ENCODE peak calls at places on chromosomes 4 and X, in eight cellular contexts. W is breast epithelium, V is HL-60, H is sigmoid colon, A is HCT116, Y is SK-N-SH, S is stomach, T is GM23338. X is an unnamed sample.

GRCh38 chr4:140296871-140297570 is 76.4 kb upstream of the SCOC start:
- DNase-seq in W (no peak), V (no peak), H (no peak), A (peak), Y (no peak), S (no peak), T (no peak), X (no peak)

GRCh38 chr4:123564758-123565346 is 168.3 kb downstream of the SPRY1 start:
- DNase-seq in W (no peak), V (peak), H (no peak), A (peak), Y (peak), S (peak), T (peak), X (peak)

GRCh38 chrX:27555514-27555913 is 34.6 kb upstream of the DCAF8L2 start:
- DNase-seq in W (no peak), V (no peak), H (no peak), A (no peak), Y (peak), S (no peak), T (peak), X (no peak)

GRCh38 chrX:32116047-32116446 is 1044.2 kb upstream of the FTHL17 start:
- DNase-seq in W (no peak), V (no peak), H (no peak), A (no peak), Y (no peak), S (no peak), T (peak), X (no peak)

GRCh38 chrX:38347136-38347535 is 5.3 kb upstream of the OTC start:
- DNase-seq in W (no peak), V (peak), H (no peak), A (no peak), Y (no peak), S (no peak), T (peak), X (no peak)

GRCh38 chr4:7651461-7651921 is 216.8 kb upstream of the PSAPL1 start:
- DNase-seq in W (no peak), V (no peak), H (peak), A (no peak), Y (peak), S (no peak), T (peak), X (no peak)

GRCh38 chr4:83043801-83044407 is 8.9 kb downstream of the COPS4 start:
- DNase-seq in W (no peak), V (no peak), H (no peak), A (no peak), Y (no peak), S (no peak), T (no peak), X (no peak)

GRCh38 chrX:134676440-134676839 is 18.2 kb upstream of the PLAC1 start:
- DNase-seq in W (no peak), V (no peak), H (no peak), A (no peak), Y (no peak), S (no peak), T (no peak), X (no peak)

GRCh38 chrX:31524182-31524581 is 452.3 kb upstream of the FTHL17 start:
- DNase-seq in W (no peak), V (no peak), H (no peak), A (no peak), Y (peak), S (no peak), T (no peak), X (no peak)

GRCh38 chr4:156870166-156870565 is 101.4 kb downstream of the PDGFC start:
- DNase-seq in W (no peak), V (no peak), H (no peak), A (no peak), Y (no peak), S (no peak), T (no peak), X (no peak)

GRCh38 chr4:95572304-95572991 is 23.7 kb upstream of the UNC5C start:
- DNase-seq in W (peak), V (no peak), H (peak), A (no peak), Y (no peak), S (peak), T (peak), X (peak)

GRCh38 chr4:56181140-56181950 is 205.9 kb downstream of the AASDH start:
- DNase-seq in W (no peak), V (peak), H (no peak), A (peak), Y (no peak), S (no peak), T (no peak), X (no peak)

GRCh38 chr4:18404642-18405041 is 383.1 kb upstream of the LCORL start:
- DNase-seq in W (no peak), V (no peak), H (no peak), A (no peak), Y (no peak), S (no peak), T (no peak), X (no peak)

GRCh38 chr4:48991357-48991756 is 5.3 kb downstream of the CWH43 start:
- DNase-seq in W (no peak), V (no peak), H (no peak), A (no peak), Y (no peak), S (no peak), T (no peak), X (no peak)

GRCh38 chrX:319579-320125 is 1.1 kb upstream of the GTPBP6 start:
- DNase-seq in W (peak), V (no peak), H (no peak), A (no peak), Y (no peak), S (no peak), T (no peak), X (peak)

GRCh38 chrX:43386872-43387271 is 269.2 kb upstream of the MAOA start:
- DNase-seq in W (no peak), V (no peak), H (no peak), A (no peak), Y (no peak), S (no peak), T (no peak), X (no peak)

GRCh38 chr4:105092356-105092755 is 54.3 kb upstream of the TET2 start:
- DNase-seq in W (no peak), V (no peak), H (no peak), A (no peak), Y (no peak), S (no peak), T (no peak), X (no peak)

GRCh38 chr4:62133977-62134376 is 933.9 kb downstream of the ADGRL3 start:
- DNase-seq in W (no peak), V (no peak), H (no peak), A (no peak), Y (no peak), S (no peak), T (no peak), X (no peak)

GRCh38 chrX:47880927-47881326 is 44.2 kb downstream of the ZNF81 start:
- DNase-seq in W (no peak), V (no peak), H (no peak), A (no peak), Y (no peak), S (no peak), T (no peak), X (no peak)

GRCh38 chrX:108736509-108737479 is at the start of gene IRS4:
- DNase-seq in W (no peak), V (no peak), H (no peak), A (no peak), Y (peak), S (no peak), T (peak), X (no peak)

GRCh38 chr4:8192748-8193738 is 6.0 kb upstream of the SH3TC1 start:
- DNase-seq in W (no peak), V (no peak), H (no peak), A (peak), Y (peak), S (peak), T (no peak), X (peak)

GRCh38 chr4:83731609-83732008 is 195.7 kb downstream of the GPAT3 start:
- DNase-seq in W (no peak), V (no peak), H (no peak), A (peak), Y (no peak), S (no peak), T (no peak), X (no peak)

GRCh38 chr4:88616275-88616996 is 24.2 kb downstream of the HERC3 start:
- DNase-seq in W (no peak), V (no peak), H (no peak), A (no peak), Y (no peak), S (no peak), T (no peak), X (no peak)

GRCh38 chr4:146382194-146382593 is 139.5 kb downstream of the SLC10A7 start:
- DNase-seq in W (no peak), V (no peak), H (no peak), A (no peak), Y (no peak), S (no peak), T (no peak), X (no peak)

GRCh38 chr4:25113915-25114904 is 46.0 kb downstream of the SEPSECS start:
- DNase-seq in W (no peak), V (no peak), H (no peak), A (no peak), Y (no peak), S (no peak), T (no peak), X (no peak)

GRCh38 chr4:1345905-1346780 is 865 bp upstream of the UVSSA start:
- DNase-seq in W (peak), V (peak), H (peak), A (no peak), Y (peak), S (peak), T (peak), X (peak)

GRCh38 chrX:78029663-78030062 is 60.2 kb upstream of the PGAM4 start:
- DNase-seq in W (peak), V (no peak), H (no peak), A (no peak), Y (peak), S (no peak), T (peak), X (peak)

GRCh38 chr4:71545168-71545567 is 206.3 kb downstream of the SLC4A4 start:
- DNase-seq in W (no peak), V (no peak), H (no peak), A (no peak), Y (no peak), S (no peak), T (no peak), X (no peak)

GRCh38 chrX:136147320-136147901 is at the start of gene FHL1:
- DNase-seq in W (no peak), V (no peak), H (peak), A (no peak), Y (peak), S (peak), T (peak), X (peak)

GRCh38 chrX:100642296-100642695 is 1.7 kb upstream of the SRPX2 start:
- DNase-seq in W (no peak), V (no peak), H (no peak), A (no peak), Y (no peak), S (no peak), T (peak), X (no peak)

GRCh38 chr4:54971474-54971950 is 153.9 kb downstream of the KDR start:
- DNase-seq in W (no peak), V (peak), H (no peak), A (peak), Y (peak), S (no peak), T (peak), X (no peak)

GRCh38 chr4:152605641-152606304 is 69.9 kb upstream of the FBXW7 start:
- DNase-seq in W (no peak), V (no peak), H (no peak), A (no peak), Y (peak), S (no peak), T (no peak), X (no peak)

GRCh38 chr4:109162759-109163158 is 139.7 kb downstream of the COL25A1 start:
- DNase-seq in W (no peak), V (no peak), H (no peak), A (no peak), Y (no peak), S (no peak), T (no peak), X (no peak)

GRCh38 chr4:37441231-37442061 is 196.9 kb downstream of the NWD2 start:
- DNase-seq in W (no peak), V (no peak), H (no peak), A (peak), Y (no peak), S (no peak), T (no peak), X (peak)

GRCh38 chr4:5956285-5957021 is 61.8 kb downstream of the C4orf50 start:
- DNase-seq in W (no peak), V (no peak), H (no peak), A (no peak), Y (peak), S (peak), T (peak), X (no peak)

GRCh38 chrX:83511208-83511607 is 3.1 kb downstream of the POU3F4 start:
- DNase-seq in W (no peak), V (no peak), H (no peak), A (no peak), Y (peak), S (no peak), T (peak), X (no peak)

GRCh38 chrX:31508338-31508737 is 436.5 kb upstream of the FTHL17 start:
- DNase-seq in W (no peak), V (no peak), H (peak), A (no peak), Y (peak), S (no peak), T (peak), X (peak)

GRCh38 chr4:140497776-140498636 is at the start of gene MGAT4D:
- DNase-seq in W (no peak), V (no peak), H (no peak), A (no peak), Y (peak), S (no peak), T (peak), X (peak)

GRCh38 chr4:28341784-28342183 is 1481.1 kb downstream of the STIM2 start:
- DNase-seq in W (no peak), V (no peak), H (no peak), A (no peak), Y (no peak), S (no peak), T (no peak), X (no peak)
- H3K4me3 ChIP-seq in W (no peak), V (no peak), H (no peak), A (no peak), Y (no peak), S (no peak), T (no peak), X (no peak)

GRCh38 chrX:71095555-71095970 is at the start of gene FOXO4:
- DNase-seq in W (peak), V (no peak), H (peak), A (peak), Y (peak), S (peak), T (peak), X (peak)
- TF ChIP-seq POLR2AphosphoS5 in W (no peak), V (no peak), H (peak), A (peak), Y (peak), S (peak), T (no peak), X (peak)

DNA sequence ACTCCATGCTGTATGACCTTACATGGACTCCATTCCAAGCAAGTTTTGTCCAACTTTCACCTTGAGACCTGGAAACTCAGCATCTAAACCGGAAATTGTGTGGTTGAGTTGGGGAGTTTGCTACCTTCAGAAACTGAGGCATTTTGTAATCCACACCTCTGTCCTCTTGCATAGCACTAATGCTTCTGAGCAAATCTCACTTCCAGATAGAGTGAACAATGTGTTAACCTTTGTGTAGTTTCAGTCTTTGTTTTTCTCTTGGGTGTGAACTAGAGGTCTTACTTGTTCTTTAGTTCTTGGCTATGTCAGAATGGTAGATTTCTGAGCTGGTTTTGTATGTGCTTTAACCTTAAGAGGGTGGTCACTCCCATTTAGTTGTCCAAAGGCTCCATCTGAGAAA is 48.1 kb upstream of the TCEAL2 start:
- DNase-seq in W (no peak), V (no peak), H (no peak), A (no peak), Y (no peak), S (no peak), T (no peak), X (no peak)
- H3K4me3 ChIP-seq in W (no peak), V (no peak), H (no peak), A (no peak), Y (no peak), S (no peak), T (no peak), X (no peak)

GRCh38 chr4:42048394-42048793 is 58.1 kb downstream of the SLC30A9 start:
- DNase-seq in W (no peak), V (no peak), H (no peak), A (no peak), Y (no peak), S (no peak), T (no peak), X (no peak)
- TF ChIP-seq POLR2AphosphoS5 in W (no peak), V (no peak), H (no peak), A (no peak), Y (no peak), S (peak), T (no peak), X (no peak)

DNA sequence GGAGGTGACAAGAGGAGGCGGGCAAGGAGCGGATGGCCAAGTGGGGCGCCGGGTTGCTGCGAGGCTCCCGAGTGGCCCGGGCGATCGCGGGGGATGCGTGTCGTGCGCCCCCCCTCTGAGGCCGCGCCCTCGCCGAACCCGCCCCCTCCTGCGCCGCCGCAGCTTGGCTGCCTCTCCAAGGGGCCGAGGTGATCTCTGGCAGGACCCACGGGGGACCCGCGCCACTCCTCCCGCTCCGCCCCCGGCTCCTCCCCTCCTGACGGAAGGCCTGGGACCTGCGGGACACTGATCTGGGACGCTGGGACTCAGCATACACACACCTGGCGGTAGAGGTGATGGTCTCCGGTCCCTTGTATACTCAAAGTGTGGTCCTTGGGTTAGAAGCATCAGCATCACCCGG is 21.9 kb upstream of the FAM47C start:
- DNase-seq in W (no peak), V (no peak), H (no peak), A (no peak), Y (peak), S (no peak), T (no peak), X (no peak)
- H3K4me3 ChIP-seq in W (peak), V (no peak), H (no peak), A (no peak), Y (no peak), S (peak), T (peak), X (no peak)

DNA sequence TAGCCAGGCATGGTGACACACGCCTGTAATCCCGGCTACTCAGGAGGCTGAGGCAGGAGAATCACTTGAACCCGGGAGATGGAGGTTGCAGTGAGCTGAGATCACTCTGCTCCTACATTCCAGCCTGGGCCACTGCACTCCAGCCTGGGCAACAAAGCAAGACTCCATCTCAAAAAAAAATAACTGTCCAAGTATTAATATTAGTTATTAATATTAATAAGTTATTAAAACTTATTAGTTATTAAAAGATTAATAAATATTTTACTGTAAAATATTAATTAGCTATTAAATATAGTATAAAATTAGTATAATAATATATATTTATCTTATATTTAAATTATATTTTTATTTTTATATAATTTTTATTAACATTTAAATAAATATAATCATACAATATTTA is 19.5 kb upstream of the NDST3 start:
- DNase-seq in W (no peak), V (no peak), H (no peak), A (no peak), Y (no peak), S (no peak), T (no peak), X (no peak)
- TF ChIP-seq POLR2AphosphoS5 in W (no peak), V (no peak), H (no peak), A (no peak), Y (no peak), S (no peak), T (no peak), X (no peak)